ENCODE peak calls at places on chromosomes 16 and 17, in four cellular contexts. P is HT-29, B is right cardiac atrium, Q is T-helper 1 cell. R is an unnamed sample.

GRCh38 chr17:76820039-76820438 is 48.2 kb upstream of the MGAT5B start:
- DNase-seq in P (no peak), B (no peak), Q (no peak), R (no peak)

GRCh38 chr17:49201481-49201927 is 8.9 kb downstream of the GNGT2 start:
- DNase-seq in Q (no peak), B (no peak), P (no peak), R (no peak)

GRCh38 chr17:63826468-63827001 is 696 bp upstream of the PSMC5 start:
- DNase-seq in P (peak; percentile 55), B (no peak), Q (no peak), R (no peak)

GRCh38 chr16:87831421-87832136 is 37.7 kb downstream of the SLC7A5 start:
- DNase-seq in Q (no peak), P (no peak), B (no peak), R (no peak)

GRCh38 chr17:28745777-28746473 is 2.1 kb downstream of the TRAF4 start:
- DNase-seq in P (peak; percentile 55), B (peak; percentile 26), Q (no peak), R (no peak)

GRCh38 chr17:74408830-74409229 is 23.1 kb upstream of the GPRC5C start:
- DNase-seq in B (no peak), P (peak; percentile 31), Q (no peak), R (no peak)

GRCh38 chr16:49788936-49789335 is 67.0 kb downstream of the ZNF423 start:
- DNase-seq in P (no peak), B (no peak), Q (no peak), R (no peak)

GRCh38 chr17:64209983-64210382 is 53.1 kb downstream of the TEX2 start:
- DNase-seq in P (no peak), Q (no peak), B (no peak), R (no peak)

GRCh38 chr17:3765981-3766380 is 35.0 kb downstream of the ITGAE start:
- DNase-seq in B (no peak), P (no peak), Q (no peak), R (no peak)

GRCh38 chr16:30120340-30121105 is 2.5 kb downstream of the MAPK3 start:
- DNase-seq in B (no peak), Q (peak; percentile 15), P (peak; percentile 63), R (no peak)

GRCh38 chr17:81961087-81961514 is at the start of gene NOTUM:
- DNase-seq in P (no peak), B (no peak), Q (no peak), R (no peak)

GRCh38 chr17:48310748-48311213 is 119.2 kb downstream of the SKAP1 start:
- DNase-seq in Q (no peak), B (no peak), P (no peak), R (no peak)

GRCh38 chr16:4376126-4376819 is 4.6 kb downstream of the VASN start:
- DNase-seq in P (no peak), Q (no peak), B (peak; percentile 96), R (peak; percentile 95)

GRCh38 chr16:10964891-10965326 is 20.5 kb downstream of the CLEC16A start:
- DNase-seq in Q (peak; percentile 93), P (no peak), B (no peak), R (no peak)

GRCh38 chr17:1785925-1786324 is 24.1 kb downstream of the SERPINF1 start:
- DNase-seq in B (peak; percentile 70), Q (no peak), P (no peak), R (peak; percentile 73)

GRCh38 chr16:66856801-66857200 is 12.6 kb downstream of the CA7 start:
- DNase-seq in Q (no peak), B (no peak), P (no peak), R (no peak)

GRCh38 chr16:9625122-9625521 is 533.7 kb downstream of the HAPSTR1 start:
- DNase-seq in Q (no peak), B (no peak), P (no peak), R (no peak)

GRCh38 chr17:6523330-6523729 is 33.0 kb downstream of the PITPNM3 start:
- DNase-seq in B (no peak), P (peak; percentile 38), Q (no peak), R (no peak)

GRCh38 chr17:43079578-43080302 is 45.4 kb downstream of the BRCA1 start:
- DNase-seq in P (no peak), B (no peak), Q (no peak), R (no peak)

GRCh38 chr16:64977211-64977920 is 144.5 kb downstream of the CDH11 start:
- DNase-seq in P (no peak), Q (no peak), B (no peak), R (no peak)

GRCh38 chr16:84603115-84603816 is 14.6 kb downstream of the COTL1 start:
- DNase-seq in B (peak; percentile 95), P (no peak), Q (no peak), R (peak; percentile 89)

GRCh38 chr17:42670199-42670924 is 6.4 kb downstream of the PLEKHH3 start:
- DNase-seq in P (no peak), B (no peak), Q (peak; percentile 54), R (peak; percentile 63)

GRCh38 chr17:77281024-77281903 is 140.5 kb downstream of the SEC14L1 start:
- DNase-seq in B (peak; percentile 43), P (peak; percentile 81), Q (peak; percentile 32), R (peak; percentile 29)

GRCh38 chr17:76529643-76530488 is 7.6 kb downstream of the CYGB start:
- DNase-seq in P (no peak), B (peak; percentile 96), Q (no peak), R (peak; percentile 95)

GRCh38 chr16:4664538-4665418 is 28.6 kb upstream of the NUDT16L1 start:
- DNase-seq in P (peak; percentile 76), Q (peak; percentile 79), B (peak; percentile 52), R (no peak)

GRCh38 chr16:15947983-15948509 is 1.4 kb upstream of the ABCC1 start:
- DNase-seq in P (no peak), B (no peak), Q (no peak), R (no peak)

GRCh38 chr17:6608321-6608720 is 32.2 kb downstream of the KIAA0753 start:
- DNase-seq in B (no peak), Q (no peak), P (no peak), R (no peak)

GRCh38 chr17:32136856-32137255 is 5.4 kb upstream of the RHOT1 start:
- DNase-seq in Q (no peak), P (no peak), B (no peak), R (no peak)

GRCh38 chr17:80511222-80512180 is 33.1 kb upstream of the RPTOR start:
- DNase-seq in Q (no peak), B (no peak), P (no peak), R (no peak)

GRCh38 chr16:75099738-75100615 is 16.6 kb downstream of the LDHD start:
- DNase-seq in Q (peak; percentile 80), B (no peak), P (no peak), R (peak; percentile 74)

GRCh38 chr17:13931111-13931526 is 138.2 kb upstream of the COX10 start:
- DNase-seq in P (no peak), Q (no peak), B (no peak), R (peak; percentile 50)

GRCh38 chr17:49926886-49927285 is 42.1 kb upstream of the DLX4 start:
- DNase-seq in Q (no peak), P (no peak), B (peak; percentile 90), R (peak; percentile 77)

GRCh38 chr17:69578385-69578936 is 164.0 kb downstream of the MAP2K6 start:
- DNase-seq in Q (no peak), P (no peak), B (no peak), R (no peak)

GRCh38 chr17:57852041-57852954 is 2.5 kb upstream of the MRPS23 start:
- DNase-seq in P (no peak), B (no peak), Q (no peak), R (no peak)

R was measured in heart left ventricle.